ENCODE peak calls at places on chromosomes 1 and 21, in ten cellular contexts. G is GM10248; Y is amygdala; B is CD4-positive, CD25-positive, alpha-beta regulatory T cell; E is endothelial cell; Z is RPMI8226; V is GM12865; H is osteocyte; J is activated T-cell treated with anti-CD3 and anti-CD28 coated beads, Interleukin-2, amount 50 U/mL, for 72 hours; C is GM12864. R is an unnamed sample.

GRCh38 chr1:36626435-36626834 is 143.7 kb upstream of the CSF3R start:
- DNase-seq in B (no peak), Z (no peak), H (no peak), G (no peak), E (no peak), J (no peak), Y (no peak), C (no peak), V (no peak), R (no peak)

GRCh38 chr21:44027607-44028286 is 15.6 kb downstream of the TRAPPC10 start:
- DNase-seq in B (no peak), G (no peak), V (no peak), H (no peak), Z (no peak), E (no peak), J (no peak), C (no peak), Y (no peak), R (no peak)

GRCh38 chr1:29635501-29636263 is 399.4 kb downstream of the PTPRU start:
- DNase-seq in H (peak; percentile 76), Y (no peak), J (no peak), C (no peak), E (no peak), G (no peak), B (no peak), Z (no peak), V (no peak), R (no peak)

GRCh38 chr21:38646213-38646837 is 148.0 kb upstream of the ERG start:
- DNase-seq in Z (no peak), V (no peak), H (no peak), E (no peak), C (no peak), Y (no peak), G (no peak), J (peak; percentile 32), B (no peak), R (no peak)

GRCh38 chr1:207748737-207749528 is 2.9 kb upstream of the CD46 start:
- DNase-seq in G (no peak), C (no peak), V (no peak), Y (no peak), J (no peak), B (peak; percentile 32), H (no peak), Z (no peak), E (no peak), R (no peak)

GRCh38 chr21:31898898-31899630 is 26.2 kb downstream of the HUNK start:
- DNase-seq in E (no peak), C (no peak), V (no peak), G (no peak), B (peak; percentile 13), Z (no peak), Y (no peak), H (no peak), J (no peak), R (no peak)

GRCh38 chr1:227954163-227954850 is 6.6 kb upstream of the WNT9A start:
- DNase-seq in Z (no peak), H (no peak), G (no peak), B (no peak), V (no peak), C (no peak), J (no peak), Y (no peak), E (no peak), R (no peak)

GRCh38 chr1:110076789-110077500 is 6.5 kb upstream of the ALX3 start:
- DNase-seq in G (no peak), V (no peak), H (no peak), Y (no peak), C (no peak), E (no peak), B (no peak), J (no peak), Z (no peak), R (no peak)

GRCh38 chr21:43333301-43334062 is 93.4 kb downstream of the SIK1 start:
- DNase-seq in G (no peak), B (no peak), E (peak; percentile 28), C (no peak), Y (no peak), V (no peak), J (no peak), H (peak; percentile 89), Z (no peak), R (no peak)

GRCh38 chr1:224615861-224616760 is at the start of gene CNIH3:
- DNase-seq in V (no peak), B (peak; percentile 29), C (no peak), H (no peak), E (peak; percentile 53), Y (peak; percentile 35), J (peak; percentile 38), Z (peak; percentile 19), G (no peak), R (no peak)

GRCh38 chr1:1019122-1019999 is 559 bp upstream of the AGRN start:
- DNase-seq in V (peak; percentile 90), Z (peak; percentile 91), H (peak; percentile 98), Y (peak; percentile 71), E (peak; percentile 90), B (peak; percentile 78), C (no peak), J (peak; percentile 87), G (peak; percentile 95), R (peak; percentile 86)

GRCh38 chr1:52955129-52955970 is 28.3 kb downstream of the SCP2 start:
- DNase-seq in B (no peak), Z (peak; percentile 30), E (no peak), H (no peak), V (no peak), J (no peak), Y (no peak), G (no peak), C (no peak), R (no peak)

GRCh38 chr1:115874929-115875328 is 34.0 kb upstream of the NHLH2 start:
- DNase-seq in B (no peak), V (no peak), H (no peak), C (no peak), Z (no peak), Y (no peak), E (no peak), J (no peak), G (no peak), R (no peak)

GRCh38 chr1:60880202-60880601 is 202.2 kb upstream of the NFIA start:
- DNase-seq in H (no peak), E (no peak), B (no peak), J (no peak), C (no peak), Z (no peak), V (no peak), G (no peak), Y (no peak), R (no peak)

GRCh38 chr1:6248798-6249731 is 5.1 kb downstream of the HES3 start:
- DNase-seq in Y (no peak), B (no peak), V (no peak), H (no peak), E (no peak), C (no peak), Z (peak; percentile 58), G (no peak), J (no peak), R (no peak)

GRCh38 chr1:64082459-64082858 is 121.0 kb upstream of the UBE2U start:
- DNase-seq in B (no peak), C (no peak), H (no peak), Y (no peak), G (no peak), Z (no peak), V (no peak), E (no peak), J (no peak), R (no peak)

GRCh38 chr1:92367496-92367895 is 68.6 kb downstream of the RPAP2 start:
- DNase-seq in V (peak; percentile 7), J (no peak), E (no peak), H (no peak), Z (no peak), G (no peak), B (peak; percentile 65), C (no peak), Y (no peak), R (no peak)

GRCh38 chr1:47474278-47475193 is 36.7 kb downstream of the FOXD2 start:
- DNase-seq in G (no peak), H (no peak), E (no peak), B (no peak), V (no peak), Y (no peak), J (no peak), C (no peak), Z (no peak), R (no peak)

GRCh38 chr21:42582422-42583149 is 68.9 kb downstream of the SLC37A1 start:
- DNase-seq in B (no peak), J (no peak), G (no peak), V (no peak), C (no peak), Y (no peak), E (no peak), H (no peak), Z (no peak), R (no peak)